ENCODE peak calls at places on chromosomes 3 and 15, in four cellular contexts. One of them, this sample, is unnamed.

GRCh38 chr3:67459131-67459530 is 195.3 kb downstream of the SUCLG2 start:
- DNase-seq in NCI-H446 treated with DMSO at 0.1 percent for 48 hours: no peak
- DNase-seq in astrocyte of the spinal cord: peak
- DNase-seq in cerebellar cortex: no peak
- DNase-seq in this sample: no peak

GRCh38 chr3:147956615-147957014 is 547.5 kb downstream of the ZIC1 start:
- DNase-seq in NCI-H446 treated with DMSO at 0.1 percent for 48 hours: no peak
- DNase-seq in astrocyte of the spinal cord: no peak
- DNase-seq in cerebellar cortex: no peak
- DNase-seq in this sample: no peak

GRCh38 chr3:172139528-172140276 is 100.3 kb downstream of the FNDC3B start:
- DNase-seq in NCI-H446 treated with DMSO at 0.1 percent for 48 hours: no peak
- DNase-seq in astrocyte of the spinal cord: no peak
- DNase-seq in cerebellar cortex: no peak
- DNase-seq in this sample: no peak

GRCh38 chr3:51819709-51820406 is 40.8 kb upstream of the IQCF6 start:
- DNase-seq in NCI-H446 treated with DMSO at 0.1 percent for 48 hours: no peak
- DNase-seq in astrocyte of the spinal cord: no peak
- DNase-seq in cerebellar cortex: peak
- DNase-seq in this sample: no peak

GRCh38 chr15:29815000-29815704 is 7.1 kb downstream of the TJP1 start:
- DNase-seq in NCI-H446 treated with DMSO at 0.1 percent for 48 hours: no peak
- DNase-seq in astrocyte of the spinal cord: peak
- DNase-seq in cerebellar cortex: no peak
- DNase-seq in this sample: no peak

GRCh38 chr3:128254967-128255366 is 101.7 kb downstream of the EEFSEC start:
- DNase-seq in NCI-H446 treated with DMSO at 0.1 percent for 48 hours: no peak
- DNase-seq in astrocyte of the spinal cord: no peak
- DNase-seq in cerebellar cortex: no peak
- DNase-seq in this sample: no peak

GRCh38 chr15:68492855-68493254 is 60.9 kb upstream of the ITGA11 start:
- DNase-seq in NCI-H446 treated with DMSO at 0.1 percent for 48 hours: no peak
- DNase-seq in astrocyte of the spinal cord: peak
- DNase-seq in cerebellar cortex: no peak
- DNase-seq in this sample: no peak

GRCh38 chr3:172257638-172258400 is 190.4 kb downstream of the GHSR start:
- DNase-seq in NCI-H446 treated with DMSO at 0.1 percent for 48 hours: no peak
- DNase-seq in astrocyte of the spinal cord: peak
- DNase-seq in cerebellar cortex: no peak
- DNase-seq in this sample: no peak

GRCh38 chr3:12766541-12766940 is 7.5 kb upstream of the TMEM40 start:
- DNase-seq in NCI-H446 treated with DMSO at 0.1 percent for 48 hours: no peak
- DNase-seq in astrocyte of the spinal cord: no peak
- DNase-seq in cerebellar cortex: no peak
- DNase-seq in this sample: no peak

GRCh38 chr3:88810455-88810854 is 297.0 kb upstream of the EPHA3 start:
- DNase-seq in NCI-H446 treated with DMSO at 0.1 percent for 48 hours: peak
- DNase-seq in astrocyte of the spinal cord: peak
- DNase-seq in cerebellar cortex: no peak
- DNase-seq in this sample: no peak

GRCh38 chr15:49242820-49243219 is 72.8 kb downstream of the GALK2 start:
- DNase-seq in NCI-H446 treated with DMSO at 0.1 percent for 48 hours: no peak
- DNase-seq in astrocyte of the spinal cord: peak
- DNase-seq in cerebellar cortex: no peak
- DNase-seq in this sample: no peak

GRCh38 chr3:138465927-138466326 is 31.5 kb downstream of the ESYT3 start:
- DNase-seq in NCI-H446 treated with DMSO at 0.1 percent for 48 hours: no peak
- DNase-seq in astrocyte of the spinal cord: no peak
- DNase-seq in cerebellar cortex: no peak
- DNase-seq in this sample: no peak

GRCh38 chr15:67120009-67120838 is 54.8 kb downstream of the SMAD3 start:
- DNase-seq in NCI-H446 treated with DMSO at 0.1 percent for 48 hours: no peak
- DNase-seq in astrocyte of the spinal cord: no peak
- DNase-seq in cerebellar cortex: no peak
- DNase-seq in this sample: no peak

GRCh38 chr3:151135548-151136337 is 50.3 kb downstream of the MED12L start:
- DNase-seq in NCI-H446 treated with DMSO at 0.1 percent for 48 hours: no peak
- DNase-seq in astrocyte of the spinal cord: no peak
- DNase-seq in cerebellar cortex: peak
- DNase-seq in this sample: peak

GRCh38 chr15:80587007-80587406 is 108.1 kb upstream of the ABHD17C start:
- DNase-seq in NCI-H446 treated with DMSO at 0.1 percent for 48 hours: no peak
- DNase-seq in astrocyte of the spinal cord: no peak
- DNase-seq in cerebellar cortex: no peak
- DNase-seq in this sample: no peak

GRCh38 chr3:40333416-40333815 is 23.9 kb downstream of the EIF1B start:
- DNase-seq in NCI-H446 treated with DMSO at 0.1 percent for 48 hours: no peak
- DNase-seq in astrocyte of the spinal cord: no peak
- DNase-seq in cerebellar cortex: peak
- DNase-seq in this sample: no peak

GRCh38 chr3:52845691-52846426 is 11.0 kb upstream of the MUSTN1 start:
- DNase-seq in NCI-H446 treated with DMSO at 0.1 percent for 48 hours: no peak
- DNase-seq in astrocyte of the spinal cord: no peak
- DNase-seq in cerebellar cortex: no peak
- DNase-seq in this sample: no peak

GRCh38 chr3:25843332-25843731 is 53.4 kb downstream of the OXSM start:
- DNase-seq in NCI-H446 treated with DMSO at 0.1 percent for 48 hours: no peak
- DNase-seq in astrocyte of the spinal cord: no peak
- DNase-seq in cerebellar cortex: peak
- DNase-seq in this sample: no peak

GRCh38 chr15:101481917-101482525 is 7.5 kb downstream of the PCSK6 start:
- DNase-seq in NCI-H446 treated with DMSO at 0.1 percent for 48 hours: no peak
- DNase-seq in astrocyte of the spinal cord: no peak
- DNase-seq in cerebellar cortex: no peak
- DNase-seq in this sample: no peak

GRCh38 chr15:40257656-40258450 is 19.0 kb downstream of the PAK6 start:
- DNase-seq in NCI-H446 treated with DMSO at 0.1 percent for 48 hours: no peak
- DNase-seq in astrocyte of the spinal cord: peak
- DNase-seq in cerebellar cortex: no peak
- DNase-seq in this sample: no peak

GRCh38 chr15:43529141-43529540 is 11.7 kb downstream of the MAP1A start:
- DNase-seq in NCI-H446 treated with DMSO at 0.1 percent for 48 hours: no peak
- DNase-seq in astrocyte of the spinal cord: no peak
- DNase-seq in cerebellar cortex: no peak
- DNase-seq in this sample: no peak

GRCh38 chr3:31472479-31473390 is 60.0 kb upstream of the STT3B start:
- DNase-seq in NCI-H446 treated with DMSO at 0.1 percent for 48 hours: no peak
- DNase-seq in astrocyte of the spinal cord: peak
- DNase-seq in cerebellar cortex: no peak
- DNase-seq in this sample: no peak

GRCh38 chr3:27485853-27486252 is 1.7 kb upstream of the SLC4A7 start:
- DNase-seq in NCI-H446 treated with DMSO at 0.1 percent for 48 hours: peak
- DNase-seq in astrocyte of the spinal cord: no peak
- DNase-seq in cerebellar cortex: no peak
- DNase-seq in this sample: no peak

GRCh38 chr15:37031198-37031597 is 69.2 kb downstream of the MEIS2 start:
- DNase-seq in NCI-H446 treated with DMSO at 0.1 percent for 48 hours: no peak
- DNase-seq in astrocyte of the spinal cord: peak
- DNase-seq in cerebellar cortex: no peak
- DNase-seq in this sample: no peak

GRCh38 chr15:30065025-30065801 is 17.5 kb upstream of the GOLGA8J start:
- DNase-seq in NCI-H446 treated with DMSO at 0.1 percent for 48 hours: no peak
- DNase-seq in astrocyte of the spinal cord: peak
- DNase-seq in cerebellar cortex: no peak
- DNase-seq in this sample: no peak

GRCh38 chr3:147427796-147428195 is 18.6 kb downstream of the ZIC1 start:
- DNase-seq in NCI-H446 treated with DMSO at 0.1 percent for 48 hours: no peak
- DNase-seq in astrocyte of the spinal cord: peak
- DNase-seq in cerebellar cortex: peak
- DNase-seq in this sample: no peak

GRCh38 chr15:41482478-41482877 is 11.2 kb upstream of the ITPKA start:
- DNase-seq in NCI-H446 treated with DMSO at 0.1 percent for 48 hours: no peak
- DNase-seq in astrocyte of the spinal cord: no peak
- DNase-seq in cerebellar cortex: no peak
- DNase-seq in this sample: no peak

GRCh38 chr15:85615930-85616329 is 178.8 kb downstream of the KLHL25 start:
- DNase-seq in NCI-H446 treated with DMSO at 0.1 percent for 48 hours: no peak
- DNase-seq in astrocyte of the spinal cord: peak
- DNase-seq in cerebellar cortex: peak
- DNase-seq in this sample: no peak

GRCh38 chr15:45147606-45148005 is 17.8 kb downstream of the DUOX1 start:
- DNase-seq in NCI-H446 treated with DMSO at 0.1 percent for 48 hours: no peak
- DNase-seq in astrocyte of the spinal cord: no peak
- DNase-seq in cerebellar cortex: no peak
- DNase-seq in this sample: no peak

GRCh38 chr15:74826372-74826819 is at the start of gene CPLX3:
- DNase-seq in NCI-H446 treated with DMSO at 0.1 percent for 48 hours: no peak
- DNase-seq in astrocyte of the spinal cord: no peak
- DNase-seq in cerebellar cortex: no peak
- DNase-seq in this sample: no peak

This sample was measured in lower lobe of right lung.